ENCODE peak calls at places on chromosomes 12 and 14, in six cellular contexts. K is IMR-90, W is fibroblast of lung, N is hepatocyte, M is endodermal cell, B is RWPE2. Z is an unnamed sample.

GRCh38 chr12:47730341-47730744 is 5.1 kb upstream of the ENDOU start:
- DNase-seq in K (peak; percentile 42), W (peak; percentile 23), N (no peak), M (no peak), B (no peak), Z (no peak)

GRCh38 chr12:80268924-80269749 is 169.8 kb downstream of the OTOGL start:
- DNase-seq in K (peak; percentile 93), W (peak; percentile 92), N (no peak), M (no peak), B (no peak), Z (peak; percentile 45)

GRCh38 chr12:116282371-116283286 is 5.1 kb upstream of the MED13L start:
- DNase-seq in K (no peak), W (no peak), N (no peak), M (no peak), B (no peak), Z (no peak)

GRCh38 chr14:55267816-55268215 is 3.4 kb upstream of the FBXO34 start:
- DNase-seq in K (peak; percentile 45), W (peak; percentile 33), N (peak; percentile 26), M (no peak), B (no peak), Z (peak; percentile 70)

GRCh38 chr12:113322353-113322752 is 12.6 kb downstream of the SLC8B1 start:
- DNase-seq in K (peak; percentile 90), W (peak; percentile 76), N (no peak), M (no peak), B (no peak), Z (no peak)

GRCh38 chr14:32578181-32578580 is 249.1 kb downstream of the AKAP6 start:
- DNase-seq in K (no peak), W (no peak), N (no peak), M (no peak), B (no peak), Z (no peak)

GRCh38 chr12:46556105-46556559 is 183.6 kb upstream of the SLC38A2 start:
- DNase-seq in K (peak; percentile 99), W (peak; percentile 98), N (no peak), M (no peak), B (no peak), Z (peak; percentile 51)

GRCh38 chr12:89709994-89710872 is 1.6 kb upstream of the ATP2B1 start:
- DNase-seq in K (peak; percentile 54), W (no peak), N (peak; percentile 69), M (peak; percentile 88), B (peak; percentile 70), Z (no peak)

GRCh38 chr14:69204753-69205152 is 13.5 kb downstream of the EXD2 start:
- DNase-seq in K (no peak), W (peak; percentile 9), N (no peak), M (no peak), B (no peak), Z (no peak)

DNA sequence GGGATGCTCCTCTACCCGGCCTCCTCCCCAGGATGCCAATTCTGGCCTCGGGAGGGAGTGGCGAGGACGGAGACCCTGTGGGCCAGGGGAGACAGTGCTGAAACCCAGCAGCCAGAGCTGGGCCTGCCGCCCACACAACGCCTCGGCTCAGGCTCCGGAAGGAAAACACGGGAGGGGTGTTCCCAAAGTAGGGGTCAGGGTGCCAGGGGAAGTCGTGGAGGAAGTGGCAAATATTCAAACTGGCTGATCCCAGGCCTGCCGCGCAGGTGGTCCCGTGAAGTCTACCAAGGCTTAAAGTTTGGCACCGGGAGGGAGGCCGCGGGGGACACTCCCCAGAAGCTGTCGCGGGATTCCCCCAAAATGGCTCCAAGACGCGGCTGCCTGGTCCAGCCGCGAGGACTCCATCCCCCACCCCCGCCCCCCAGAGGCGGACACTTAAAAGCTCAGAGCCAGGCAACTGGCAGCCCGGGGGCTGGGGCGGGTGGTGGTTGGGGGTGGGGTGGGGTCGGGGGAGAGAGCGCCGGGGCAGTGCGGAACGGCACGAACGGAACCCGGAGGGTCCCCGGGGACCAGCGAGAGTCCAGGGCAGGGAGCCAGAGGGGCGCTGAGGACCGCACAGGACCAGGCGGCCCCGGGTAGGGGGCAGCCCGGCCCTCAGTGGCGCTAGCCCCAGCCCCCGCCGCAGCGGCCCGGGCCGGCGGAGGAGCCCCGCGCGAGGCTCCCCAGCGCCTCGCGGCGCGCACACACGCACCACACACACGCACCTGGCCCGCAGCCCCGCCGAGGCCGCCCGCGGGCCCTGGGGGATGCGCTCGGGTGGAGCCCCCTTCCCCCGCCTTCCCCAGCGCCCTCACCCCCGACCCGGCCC is 20.0 kb downstream of the BEGAIN start:
- DNase-seq in K (no peak), W (no peak), N (no peak), M (no peak), B (no peak), Z (no peak)
- H3K4me3 ChIP-seq in K (no peak overlapping the region), W (no peak overlapping the region), N (no peak overlapping the region), M (no peak overlapping the region), B (peak overlapping the region; percentile 57), Z (peak overlapping the region; percentile 5)

DNA sequence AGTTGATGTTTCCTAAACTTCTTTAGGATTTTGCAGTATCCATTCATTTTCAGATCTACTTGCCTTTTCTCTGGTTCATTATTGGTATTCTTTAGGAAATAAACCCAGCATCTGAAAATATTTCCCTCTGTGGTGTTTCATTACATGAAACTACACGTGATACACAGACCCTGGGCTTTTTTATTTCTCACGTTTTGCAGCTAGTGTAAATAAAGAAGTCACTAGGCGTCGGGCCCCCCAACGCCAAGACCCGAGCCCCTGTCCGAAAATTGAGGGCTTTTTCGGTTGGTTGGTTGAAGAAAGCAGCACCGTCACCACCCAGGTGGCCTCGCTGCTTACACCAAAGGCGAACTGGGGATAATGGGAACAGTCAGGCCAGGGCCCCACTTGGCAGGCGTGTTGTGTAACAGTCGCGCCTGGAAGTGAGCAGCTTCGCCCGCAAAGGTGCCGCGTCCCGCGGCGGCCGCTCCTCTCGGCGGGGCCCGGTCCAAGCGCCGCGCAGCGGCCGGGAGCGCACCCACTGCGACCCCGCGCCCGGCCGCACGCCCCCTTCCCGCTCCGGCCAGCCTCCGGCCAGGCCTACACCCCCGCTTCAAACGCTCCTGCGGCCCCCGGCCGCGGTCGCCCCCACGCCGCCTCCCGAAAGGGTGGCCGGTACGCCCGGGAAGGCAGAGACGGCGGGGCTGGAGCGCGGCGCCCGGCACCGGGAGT is 1.2 kb downstream of the DUSP16 start:
- DNase-seq in K (peak; percentile 46), W (peak; percentile 56), N (no peak), M (peak; percentile 86), B (no peak), Z (no peak)
- TF ChIP-seq CTCF in K (peak; percentile 1), W (no peak), N (no peak), M (peak; percentile 56), B (no peak), Z (no peak)

DNA sequence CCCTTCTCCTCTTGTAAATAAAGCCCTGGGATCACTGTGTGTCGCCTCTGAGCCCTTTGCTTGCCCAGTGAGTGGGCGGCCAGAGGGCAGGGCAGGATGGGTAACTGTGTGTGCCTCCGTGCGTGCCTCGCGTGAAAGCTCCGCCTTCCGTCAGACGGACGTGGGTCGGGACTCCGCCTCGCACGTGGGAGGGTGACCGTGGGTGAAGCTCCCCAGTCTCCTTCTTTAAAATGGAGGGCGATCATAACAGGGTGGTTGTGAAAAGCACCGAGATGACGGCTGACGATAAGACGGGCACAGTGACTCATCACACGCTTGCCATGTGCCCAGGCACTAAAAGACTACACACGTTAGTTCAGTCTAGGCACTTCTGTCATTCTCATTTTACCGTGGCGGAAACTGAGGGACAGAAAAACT is 9.2 kb downstream of the PHB2 start:
- DNase-seq in K (no peak), W (peak; percentile 61), N (peak; percentile 43), M (peak; percentile 73), B (peak; percentile 65), Z (no peak)
- H3K4me3 ChIP-seq in K (no peak overlapping the region), W (no peak overlapping the region), N (no peak overlapping the region), M (no peak overlapping the region), B (peak overlapping the region; percentile 95), Z (no peak overlapping the region)

GRCh38 chr12:131612092-131612755 is 98.7 kb upstream of the SFSWAP start:
- DNase-seq in K (no peak), W (no peak), N (no peak), M (no peak), B (no peak), Z (no peak)
- TF ChIP-seq CTCF in K (no peak), W (no peak), N (no peak), M (no peak), B (no peak), Z (no peak)

GRCh38 chr14:105065280-105066228 is at the start of gene GPR132:
- DNase-seq in K (no peak), W (peak; percentile 54), N (peak; percentile 41), M (peak; percentile 53), B (peak; percentile 72), Z (no peak)

GRCh38 chr14:105063041-105063440 is 2.2 kb downstream of the GPR132 start:
- DNase-seq in K (no peak), W (no peak), N (no peak), M (no peak), B (no peak), Z (no peak)

GRCh38 chr14:105066285-105067071 is 1.2 kb upstream of the GPR132 start:
- DNase-seq in K (no peak), W (no peak), N (peak; percentile 4), M (peak; percentile 49), B (peak; percentile 71), Z (no peak)

GRCh38 chr14:105064001-105064400 is 1.2 kb downstream of the GPR132 start:
- DNase-seq in K (no peak), W (no peak), N (no peak), M (no peak), B (no peak), Z (no peak)

GRCh38 chr14:105064721-105065143 is 498 bp downstream of the GPR132 start:
- DNase-seq in K (peak; percentile 69), W (peak; percentile 75), N (peak; percentile 82), M (peak; percentile 71), B (no peak), Z (no peak)
- H3K4me3 ChIP-seq in K (no peak overlapping the region), W (no peak overlapping the region), N (no peak overlapping the region), M (no peak overlapping the region), B (no peak overlapping the region), Z (no peak overlapping the region)

GRCh38 chr12:121709478-121709890 is 3.1 kb upstream of the TMEM120B start:
- DNase-seq in K (peak; percentile 83), W (peak; percentile 93), N (peak; percentile 57), M (peak; percentile 74), B (no peak), Z (peak; percentile 52)
- TF ChIP-seq CTCF in K (peak; percentile 10), W (no peak), N (peak; percentile 15), M (peak; percentile 50), B (peak; percentile 10), Z (peak; percentile 8)

DNA sequence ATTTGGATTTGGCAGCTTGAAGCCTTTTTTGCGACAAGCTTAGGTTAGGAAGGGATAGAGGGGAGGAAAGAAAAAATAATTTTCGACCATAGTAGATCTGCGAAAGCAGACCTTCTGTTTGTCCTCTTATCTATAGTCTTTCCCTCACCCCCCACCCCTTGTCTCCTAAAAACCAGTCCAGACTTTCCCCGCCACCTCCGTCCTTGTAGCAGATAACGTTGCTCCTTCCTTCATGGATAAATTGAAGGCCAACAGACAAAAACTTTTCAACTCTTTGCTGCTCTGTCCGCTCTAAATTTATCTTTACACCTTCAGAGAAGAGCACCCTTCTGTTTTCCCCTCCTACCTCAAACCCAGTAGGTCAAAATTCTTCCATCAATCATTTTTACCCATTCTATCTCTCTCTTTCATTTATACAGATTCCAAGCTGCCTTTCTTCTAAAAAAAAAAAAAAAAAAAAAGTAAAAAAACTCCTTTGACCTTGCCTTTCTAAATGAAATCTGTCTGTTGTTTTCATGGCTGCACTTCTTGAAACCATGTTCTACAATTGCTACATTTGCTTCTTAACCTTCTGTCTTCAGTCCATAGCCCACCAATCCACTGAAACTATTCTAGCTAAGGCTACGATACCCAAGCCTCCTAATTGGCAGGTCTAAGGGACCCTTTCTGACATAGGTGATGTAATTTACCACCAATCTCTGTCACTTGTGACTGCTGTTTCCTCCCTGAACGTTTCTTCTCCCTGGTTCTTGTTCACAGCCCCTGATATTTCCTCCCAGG is 11.1 kb upstream of the NEMF start:
- DNase-seq in K (no peak), W (no peak), N (peak; percentile 21), M (no peak), B (no peak), Z (no peak)
- H3K4me3 ChIP-seq in K (peak overlapping the region; percentile 70), W (peak overlapping the region; percentile 92), N (peak overlapping the region; percentile 47), M (peak overlapping the region; percentile 94), B (peak overlapping the region; percentile 46), Z (peak overlapping the region; percentile 96)